ENCODE peak calls at places on chromosomes 11 and 22, in seven cellular contexts. H is dorsolateral prefrontal cortex, I is heart right ventricle, Q is kidney tubule cell, L is A549, S is HT1080, F is cardiac fibroblast. N is an unnamed sample.

GRCh38 chr22:41285820-41286638 is at the start of gene RANGAP1:
- DNase-seq in H (peak), I (peak), Q (peak), L (peak), S (peak), F (peak), N (peak)

GRCh38 chr22:33049125-33049729 is 9.0 kb downstream of the SYN3 start:
- DNase-seq in H (peak), I (peak), Q (peak), L (peak), S (peak), F (peak), N (peak)

GRCh38 chr11:64924910-64925284 is 408 bp downstream of the PPP2R5B start:
- DNase-seq in H (no peak), I (peak), Q (peak), L (peak), S (no peak), F (peak), N (peak)

GRCh38 chr11:65436412-65437032 is 13.9 kb downstream of the NEAT1 start:
- DNase-seq in H (no peak), I (no peak), Q (peak), L (no peak), S (no peak), F (peak), N (peak)

GRCh38 chr11:60854847-60855725 is 664 bp downstream of the PTGDR2 start:
- DNase-seq in H (no peak), I (no peak), Q (no peak), L (no peak), S (no peak), F (no peak), N (no peak)

GRCh38 chr11:17267576-17267975 is 9.0 kb upstream of the NUCB2 start:
- DNase-seq in H (no peak), I (no peak), Q (peak), L (peak), S (peak), F (no peak), N (peak)

GRCh38 chr22:28025866-28026575 is 107.0 kb upstream of the PITPNB start:
- DNase-seq in H (no peak), I (no peak), Q (no peak), L (no peak), S (no peak), F (no peak), N (no peak)

GRCh38 chr11:87573708-87574107 is 536.0 kb downstream of the TMEM135 start:
- DNase-seq in H (no peak), I (no peak), Q (no peak), L (no peak), S (no peak), F (no peak), N (no peak)

GRCh38 chr11:85431319-85431718 is 195.8 kb downstream of the DLG2 start:
- DNase-seq in H (no peak), I (peak), Q (no peak), L (no peak), S (no peak), F (no peak), N (no peak)

GRCh38 chr11:113554531-113554930 is 79.3 kb upstream of the DRD2 start:
- DNase-seq in H (no peak), I (no peak), Q (no peak), L (no peak), S (no peak), F (no peak), N (no peak)

GRCh38 chr11:26541870-26542269 is 30.2 kb downstream of the MUC15 start:
- DNase-seq in H (no peak), I (no peak), Q (no peak), L (no peak), S (no peak), F (no peak), N (no peak)

GRCh38 chr11:38538866-38539651 is 1941.0 kb upstream of the RAG2 start:
- DNase-seq in H (no peak), I (no peak), Q (no peak), L (no peak), S (no peak), F (no peak), N (no peak)

GRCh38 chr11:47220401-47220821 is 5.6 kb downstream of the DDB2 start:
- DNase-seq in H (no peak), I (no peak), Q (peak), L (no peak), S (peak), F (peak), N (no peak)

GRCh38 chr11:64372802-64373597 is 14.0 kb downstream of the RPS6KA4 start:
- DNase-seq in H (peak), I (no peak), Q (peak), L (peak), S (peak), F (no peak), N (peak)